ENCODE peak calls at places on chromosome 2, in four cellular contexts. One of them, this sample, is unnamed. For H3K4me1, the result is how much of the 10 kb centered on the place peaks cover.

GRCh38 chr2:151258121-151258520 is 3.5 kb downstream of the RBM43 start:
- DNase-seq in H9: no peak
- DNase-seq in H1: no peak
- DNase-seq in mesenchymal stem cell: peak
- DNase-seq in this sample: no peak

GRCh38 chr2:100730290-100730868 is 89.6 kb upstream of the NPAS2 start:
- DNase-seq in H9: peak
- DNase-seq in H1: peak
- DNase-seq in mesenchymal stem cell: peak
- DNase-seq in this sample: no peak

GRCh38 chr2:104312684-104313083 is 541.2 kb upstream of the POU3F3 start:
- DNase-seq in H9: peak
- DNase-seq in H1: no peak
- DNase-seq in mesenchymal stem cell: no peak
- DNase-seq in this sample: no peak

GRCh38 chr2:133732982-133733670 is 164.9 kb upstream of the NCKAP5 start:
- DNase-seq in H9: no peak
- DNase-seq in H1: no peak
- DNase-seq in mesenchymal stem cell: no peak
- DNase-seq in this sample: no peak

GRCh38 chr2:108534577-108535379 is 508 bp downstream of the LIMS1 start:
- DNase-seq in H9: peak
- DNase-seq in H1: no peak
- DNase-seq in mesenchymal stem cell: peak
- DNase-seq in this sample: peak

GRCh38 chr2:239690651-239691631 is 290.1 kb upstream of the HDAC4 start:
- DNase-seq in H9: no peak
- DNase-seq in H1: no peak
- DNase-seq in mesenchymal stem cell: no peak
- DNase-seq in this sample: no peak

GRCh38 chr2:100109986-100110980 is 32.1 kb downstream of the AFF3 start:
- DNase-seq in H9: no peak
- DNase-seq in H1: no peak
- DNase-seq in mesenchymal stem cell: no peak
- DNase-seq in this sample: no peak

GRCh38 chr2:240125749-240126148 is 10.4 kb downstream of the COPS9 start:
- DNase-seq in H9: peak
- DNase-seq in H1: no peak
- DNase-seq in mesenchymal stem cell: no peak
- DNase-seq in this sample: no peak

GRCh38 chr2:190679813-190680591 is 31.1 kb downstream of the NAB1 start:
- DNase-seq in H9: peak
- DNase-seq in H1: peak
- DNase-seq in mesenchymal stem cell: peak
- DNase-seq in this sample: no peak

GRCh38 chr2:101832114-101832513 is 134.6 kb downstream of the MAP4K4 start:
- DNase-seq in H9: no peak
- DNase-seq in H1: no peak
- DNase-seq in mesenchymal stem cell: no peak
- DNase-seq in this sample: no peak

GRCh38 chr2:151260492-151261239 is 997 bp downstream of the RBM43 start:
- DNase-seq in H9: no peak
- DNase-seq in H1: no peak
- DNase-seq in mesenchymal stem cell: no peak
- DNase-seq in this sample: no peak

GRCh38 chr2:134249755-134250154 is 4.1 kb upstream of the MGAT5 start:
- DNase-seq in H9: no peak
- DNase-seq in H1: no peak
- DNase-seq in mesenchymal stem cell: no peak
- DNase-seq in this sample: no peak

GRCh38 chr2:224948005-224948404 is 94.3 kb downstream of the DOCK10 start:
- DNase-seq in H9: no peak
- DNase-seq in H1: no peak
- DNase-seq in mesenchymal stem cell: no peak
- DNase-seq in this sample: no peak

GRCh38 chr2:224946911-224947310 is 95.4 kb downstream of the DOCK10 start:
- DNase-seq in H9: no peak
- DNase-seq in H1: no peak
- DNase-seq in mesenchymal stem cell: peak
- DNase-seq in this sample: no peak

GRCh38 chr2:224944707-224945106 is 97.6 kb downstream of the DOCK10 start:
- DNase-seq in H9: no peak
- DNase-seq in H1: no peak
- DNase-seq in mesenchymal stem cell: no peak
- DNase-seq in this sample: no peak

GRCh38 chr2:224947566-224947965 is 94.7 kb downstream of the DOCK10 start:
- DNase-seq in H9: no peak
- DNase-seq in H1: no peak
- DNase-seq in mesenchymal stem cell: no peak
- DNase-seq in this sample: no peak

GRCh38 chr2:224945134-224945533 is 97.1 kb downstream of the DOCK10 start:
- DNase-seq in H9: no peak
- DNase-seq in H1: no peak
- DNase-seq in mesenchymal stem cell: no peak
- DNase-seq in this sample: no peak
- H3K4me1 ChIP-seq in H9: under half
- H3K4me1 ChIP-seq in H1: under half
- H3K4me1 ChIP-seq in mesenchymal stem cell: under half
- H3K4me1 ChIP-seq in this sample: under half

GRCh38 chr2:200353125-200353524 is 46.6 kb downstream of the SPATS2L start:
- DNase-seq in H9: no peak
- DNase-seq in H1: no peak
- DNase-seq in mesenchymal stem cell: no peak
- DNase-seq in this sample: no peak

GRCh38 chr2:200356794-200357472 is 50.4 kb downstream of the SPATS2L start:
- DNase-seq in H9: no peak
- DNase-seq in H1: no peak
- DNase-seq in mesenchymal stem cell: peak
- DNase-seq in this sample: no peak

GRCh38 chr2:200356306-200356705 is 49.8 kb downstream of the SPATS2L start:
- DNase-seq in H9: no peak
- DNase-seq in H1: no peak
- DNase-seq in mesenchymal stem cell: no peak
- DNase-seq in this sample: no peak

GRCh38 chr2:200353873-200354272 is 47.4 kb downstream of the SPATS2L start:
- DNase-seq in H9: no peak
- DNase-seq in H1: no peak
- DNase-seq in mesenchymal stem cell: no peak
- DNase-seq in this sample: no peak

DNA sequence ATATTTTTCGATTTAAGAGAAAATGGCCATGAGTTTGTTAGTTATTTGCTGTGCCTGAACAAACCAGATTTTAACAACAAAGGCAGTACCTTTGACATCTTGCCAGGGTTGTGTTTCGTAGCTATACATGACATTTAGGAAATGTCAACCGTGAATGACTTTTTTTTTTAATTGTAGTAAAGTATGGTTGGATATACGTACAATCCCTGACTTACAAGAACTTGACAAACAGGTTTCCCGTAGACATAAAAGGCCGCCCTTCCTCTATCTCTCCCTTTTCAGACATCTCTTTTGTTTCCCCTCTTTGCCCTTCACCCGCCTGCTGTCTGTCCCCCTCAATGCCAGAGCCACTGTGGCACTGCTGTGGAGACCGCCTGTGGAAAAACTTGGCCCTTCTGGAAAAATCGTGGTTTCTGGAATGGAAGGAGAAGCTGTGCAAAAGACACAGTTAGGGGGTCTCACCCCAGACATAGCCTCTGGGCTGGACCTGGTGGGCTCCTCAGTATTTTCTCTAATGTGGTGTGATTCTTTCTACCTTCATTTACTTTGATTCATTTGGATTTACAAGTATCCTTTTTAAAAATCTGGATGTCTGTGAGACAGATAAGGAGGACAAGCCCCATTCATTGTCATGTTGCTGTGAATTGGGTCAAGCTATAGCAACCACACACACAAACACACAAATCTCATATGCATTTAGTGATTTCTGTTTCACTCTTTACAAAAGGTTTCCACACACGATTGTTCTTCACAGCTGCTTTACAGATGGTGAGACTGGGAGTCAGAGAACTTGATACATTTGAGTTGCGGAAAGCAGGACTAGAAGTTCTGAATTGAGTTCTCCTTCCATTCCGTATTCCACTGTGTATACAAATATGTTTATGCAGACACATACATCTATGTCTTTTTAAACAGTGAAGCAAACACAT is 48.6 kb downstream of the SPATS2L start:
- DNase-seq in H9: no peak
- DNase-seq in H1: no peak
- DNase-seq in mesenchymal stem cell: no peak
- DNase-seq in this sample: no peak
- H2BK12ac ChIP-seq in H9: no peak
- H2BK12ac ChIP-seq in H1: no peak
- H2BK12ac ChIP-seq in mesenchymal stem cell: no peak
- H2BK12ac ChIP-seq in this sample: no peak

DNA sequence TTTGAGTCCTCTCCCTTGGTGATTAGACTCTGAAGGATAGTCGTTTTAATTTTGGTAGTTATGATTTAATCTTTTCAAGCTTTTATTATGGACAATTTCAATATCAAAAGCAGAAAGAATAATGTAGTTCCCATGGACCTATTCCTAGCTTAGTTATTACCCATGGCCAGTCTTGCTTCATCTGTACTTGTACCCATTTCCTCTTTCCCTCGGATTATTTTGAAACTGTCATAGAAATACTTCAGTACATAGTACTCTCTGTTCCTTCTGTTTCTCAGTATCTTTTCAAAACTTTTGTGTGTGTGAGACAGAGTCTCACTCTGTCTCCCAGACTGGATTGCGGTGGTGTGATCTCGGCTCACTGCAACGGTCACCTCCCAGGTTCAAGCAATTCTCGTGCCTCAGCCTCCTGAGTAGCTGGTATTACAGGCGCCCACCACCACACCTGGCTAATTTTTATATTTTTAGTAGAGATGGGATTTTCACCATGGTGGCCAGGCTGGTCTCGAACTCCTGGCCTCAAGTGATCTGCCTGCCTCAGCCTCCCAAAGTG is 238.7 kb downstream of the PRKCE start:
- DNase-seq in H9: no peak
- DNase-seq in H1: no peak
- DNase-seq in mesenchymal stem cell: no peak
- DNase-seq in this sample: no peak
- H3K4me1 ChIP-seq in H9: under half
- H3K4me1 ChIP-seq in H1: under half
- H3K4me1 ChIP-seq in mesenchymal stem cell: under half
- H3K4me1 ChIP-seq in this sample: under half

DNA sequence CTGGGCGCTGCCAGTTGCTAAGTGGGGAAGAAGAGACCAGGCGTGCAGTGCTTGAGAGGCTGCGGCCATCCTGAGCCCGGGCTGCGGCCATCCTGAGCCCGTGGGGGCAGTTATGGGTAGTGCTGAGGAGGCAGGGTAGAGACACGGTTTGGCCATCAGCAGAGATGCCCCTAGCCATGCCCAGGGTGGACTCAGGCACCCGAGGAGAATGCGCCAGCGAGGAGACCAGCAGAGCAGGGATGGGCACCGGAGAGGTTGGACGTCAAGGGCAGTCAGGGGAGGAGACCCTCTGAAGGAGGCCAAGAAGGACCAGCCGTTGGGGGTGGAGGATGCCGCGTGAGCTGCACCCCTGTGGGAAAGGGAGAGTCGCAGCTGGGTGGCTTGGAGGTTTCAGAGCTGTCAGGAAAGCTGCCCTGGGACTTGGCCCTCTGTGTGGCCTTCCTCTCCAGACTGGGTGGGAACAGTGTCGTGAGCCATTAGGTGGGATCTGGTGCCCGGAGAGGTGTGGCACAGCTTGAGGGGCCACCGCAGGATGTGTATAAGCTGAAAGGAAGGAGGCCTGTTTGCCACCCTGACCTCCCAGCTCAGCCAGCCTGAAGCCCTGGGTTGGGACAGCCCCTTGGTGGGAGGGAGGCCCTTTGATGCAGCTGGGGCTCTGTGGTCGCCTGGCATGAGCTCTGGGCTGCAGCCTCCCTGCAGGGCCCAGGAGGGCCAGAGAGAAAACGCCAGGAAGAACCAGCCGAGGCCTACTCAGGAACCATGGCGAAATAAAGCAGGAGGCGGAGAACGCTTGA is 56.0 kb downstream of the SH3BP4 start:
- DNase-seq in H9: no peak
- DNase-seq in H1: no peak
- DNase-seq in mesenchymal stem cell: no peak
- DNase-seq in this sample: no peak
- H2BK12ac ChIP-seq in H9: no peak
- H2BK12ac ChIP-seq in H1: peak
- H2BK12ac ChIP-seq in mesenchymal stem cell: no peak
- H2BK12ac ChIP-seq in this sample: peak

DNA sequence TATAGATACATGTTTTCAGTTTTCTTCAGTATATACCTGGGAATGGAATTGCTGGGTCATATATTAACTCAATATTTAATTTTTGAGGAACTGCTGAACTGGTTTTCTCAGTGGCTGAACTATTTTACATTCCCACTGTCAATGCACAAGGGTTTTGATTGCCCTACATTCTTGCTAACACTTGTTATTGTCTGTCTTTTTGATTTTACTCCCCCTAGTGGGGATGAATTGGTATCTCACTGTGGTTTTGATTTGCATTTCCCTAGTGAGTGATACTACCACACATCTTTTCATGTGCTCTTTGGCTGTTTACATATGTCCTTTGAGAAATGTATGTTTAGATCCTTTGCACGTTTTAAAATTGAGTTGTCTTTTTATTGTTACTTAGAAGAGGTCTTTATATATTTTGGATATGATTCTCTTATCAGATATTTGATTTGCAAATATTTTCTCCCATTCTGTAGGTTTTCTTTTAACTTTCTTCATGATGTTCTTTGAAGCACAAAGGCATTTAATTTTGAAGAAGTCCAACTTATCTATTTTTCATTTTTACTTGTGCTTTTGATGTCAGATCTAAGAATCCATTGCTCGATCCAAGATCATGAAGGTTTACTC is 36.2 kb downstream of the ASB1 start:
- DNase-seq in H9: no peak
- DNase-seq in H1: no peak
- DNase-seq in mesenchymal stem cell: peak
- DNase-seq in this sample: no peak
- H3K4me1 ChIP-seq in H9: under half
- H3K4me1 ChIP-seq in H1: under half
- H3K4me1 ChIP-seq in mesenchymal stem cell: under half
- H3K4me1 ChIP-seq in this sample: under half

GRCh38 chr2:11376071-11376470 is 31.6 kb upstream of the ROCK2 start:
- DNase-seq in H9: no peak
- DNase-seq in H1: no peak
- DNase-seq in mesenchymal stem cell: no peak
- DNase-seq in this sample: no peak
- H2BK12ac ChIP-seq in H9: no peak
- H2BK12ac ChIP-seq in H1: no peak
- H2BK12ac ChIP-seq in mesenchymal stem cell: peak
- H2BK12ac ChIP-seq in this sample: peak

GRCh38 chr2:169738566-169739229 is 5.1 kb downstream of the KLHL23 start:
- DNase-seq in H9: no peak
- DNase-seq in H1: no peak
- DNase-seq in mesenchymal stem cell: no peak
- DNase-seq in this sample: no peak
- H3K4me1 ChIP-seq in H9: under half
- H3K4me1 ChIP-seq in H1: under half
- H3K4me1 ChIP-seq in mesenchymal stem cell: under half
- H3K4me1 ChIP-seq in this sample: under half

This sample was measured in neuronal stem cell.